ENCODE peak calls at places on chromosome 12, in eight cellular contexts. K is heart right ventricle; T is testis; D is lower lobe of right lung; M is effector memory CD4-positive, alpha-beta T cell; G is thoracic aorta; A is SK-N-SH; E is hepatocyte. O is an unnamed sample.
A peak's percentile ranks its signal among the peaks of the same experiment; 100 is the strongest.

GRCh38 chr12:91777268-91777997 is 368.2 kb downstream of the BTG1 start:
- DNase-seq in K (no peak), T (no peak), D (no peak), M (no peak), G (no peak), A (no peak), E (peak; percentile 39), O (no peak)

GRCh38 chr12:132263451-132264065 is 65.8 kb downstream of the GALNT9 start:
- DNase-seq in K (peak; percentile 5), T (no peak), D (no peak), M (no peak), G (no peak), A (no peak), E (no peak), O (no peak)

GRCh38 chr12:227923-228845 is 14.2 kb upstream of the SLC6A12 start:
- DNase-seq in K (no peak), T (no peak), D (no peak), M (no peak), G (no peak), A (no peak), E (no peak), O (no peak)

GRCh38 chr12:24121911-24122310 is 172.4 kb upstream of the SOX5 start:
- DNase-seq in K (no peak), T (no peak), D (no peak), M (no peak), G (no peak), A (no peak), E (no peak), O (no peak)

GRCh38 chr12:122851820-122852219 is 16.6 kb downstream of the HIP1R start:
- DNase-seq in K (no peak), T (no peak), D (no peak), M (no peak), G (no peak), A (peak; percentile 20), E (no peak), O (no peak)

GRCh38 chr12:19205120-19205519 is 75.6 kb downstream of the PLEKHA5 start:
- DNase-seq in K (no peak), T (no peak), D (no peak), M (no peak), G (no peak), A (no peak), E (no peak), O (no peak)

GRCh38 chr12:15505616-15506015 is 183.3 kb downstream of the PTPRO start:
- DNase-seq in K (no peak), T (no peak), D (no peak), M (no peak), G (no peak), A (no peak), E (no peak), O (no peak)

GRCh38 chr12:50024804-50025186 is 499 bp downstream of the RACGAP1 start:
- DNase-seq in K (no peak), T (peak; percentile 17), D (no peak), M (no peak), G (no peak), A (no peak), E (no peak), O (no peak)

GRCh38 chr12:41795066-41795465 is 349.6 kb downstream of the GXYLT1 start:
- DNase-seq in K (no peak), T (no peak), D (no peak), M (no peak), G (no peak), A (no peak), E (no peak), O (no peak)

GRCh38 chr12:106251636-106252035 is 3.8 kb upstream of the CKAP4 start:
- DNase-seq in K (no peak), T (no peak), D (no peak), M (no peak), G (no peak), A (no peak), E (no peak), O (no peak)

GRCh38 chr12:45615268-45615667 is 114.2 kb upstream of the ARID2 start:
- DNase-seq in K (no peak), T (no peak), D (no peak), M (no peak), G (no peak), A (peak; percentile 41), E (peak; percentile 13), O (no peak)

GRCh38 chr12:70660620-70661219 is 23.5 kb upstream of the PTPRB start:
- DNase-seq in K (peak; percentile 21), T (no peak), D (no peak), M (no peak), G (no peak), A (no peak), E (peak; percentile 9), O (peak; percentile 40)

GRCh38 chr12:131272415-131272814 is 318.7 kb downstream of the ADGRD1 start:
- DNase-seq in K (no peak), T (no peak), D (no peak), M (no peak), G (no peak), A (no peak), E (no peak), O (no peak)

GRCh38 chr12:88658009-88658408 is 77.7 kb upstream of the KITLG start:
- DNase-seq in K (no peak), T (no peak), D (no peak), M (no peak), G (no peak), A (no peak), E (no peak), O (no peak)

GRCh38 chr12:195951-196350 is 18.0 kb downstream of the SLC6A12 start:
- DNase-seq in K (no peak), T (no peak), D (no peak), M (no peak), G (no peak), A (no peak), E (no peak), O (no peak)

GRCh38 chr12:112515868-112516267 is 97.1 kb downstream of the PTPN11 start:
- DNase-seq in K (no peak), T (no peak), D (no peak), M (no peak), G (no peak), A (no peak), E (no peak), O (no peak)

GRCh38 chr12:1122803-1123202 is 131.8 kb downstream of the ERC1 start:
- DNase-seq in K (no peak), T (no peak), D (no peak), M (peak; percentile 55), G (no peak), A (peak; percentile 11), E (no peak), O (no peak)

GRCh38 chr12:122730215-122731014 is at the start of gene HCAR1:
- DNase-seq in K (no peak), T (no peak), D (no peak), M (peak; percentile 3), G (no peak), A (no peak), E (peak; percentile 24), O (peak; percentile 25)

GRCh38 chr12:52054838-52055741 is 3.8 kb downstream of the NR4A1 start:
- DNase-seq in K (no peak), T (no peak), D (no peak), M (no peak), G (no peak), A (no peak), E (peak; percentile 9), O (no peak)
- H3K4me1 ChIP-seq in K (peaks cover 66% of the 10 kb centered on the region), T (peaks cover 31% of the 10 kb centered on the region), D (peaks cover 30% of the 10 kb centered on the region), M (peaks cover 22% of the 10 kb centered on the region), G (peaks cover 4% of the 10 kb centered on the region), A (peaks cover 22% of the 10 kb centered on the region), E (peaks cover 5% of the 10 kb centered on the region), O (peaks cover 15% of the 10 kb centered on the region)

GRCh38 chr12:93318720-93319522 is 58.8 kb upstream of the NUDT4 start:
- DNase-seq in K (no peak), T (no peak), D (no peak), M (no peak), G (no peak), A (no peak), E (no peak), O (no peak)
- H3K4me3 ChIP-seq in K (no peak overlapping the region), T (no peak overlapping the region), D (no peak overlapping the region), M (no peak overlapping the region), G (no peak overlapping the region), A (no peak overlapping the region), E (no peak overlapping the region), O (no peak overlapping the region)

GRCh38 chr12:12533238-12533829 is 29.3 kb downstream of the DUSP16 start:
- DNase-seq in K (peak; percentile 27), T (peak; percentile 66), D (peak; percentile 69), M (no peak), G (no peak), A (peak; percentile 36), E (peak; percentile 69), O (no peak)
- H3K27ac ChIP-seq in K (peak overlapping the region; percentile 71), T (peak overlapping the region; percentile 69), D (peak overlapping the region; percentile 66), M (peak overlapping the region; percentile 51), G (peak overlapping the region; percentile 59), A (peak overlapping the region; percentile 85), E (peak overlapping the region; percentile 95), O (peak overlapping the region; percentile 77)

GRCh38 chr12:53220857-53221202 is 11.2 kb downstream of the RARG start:
- DNase-seq in K (peak; percentile 94), T (peak; percentile 90), D (peak; percentile 97), M (peak; percentile 69), G (peak; percentile 47), A (peak; percentile 94), E (peak; percentile 96), O (peak; percentile 98)

GRCh38 chr12:53218551-53219114 is 11.6 kb upstream of the ITGB7 start:
- DNase-seq in K (peak; percentile 48), T (no peak), D (peak; percentile 38), M (no peak), G (no peak), A (no peak), E (no peak), O (peak; percentile 90)

GRCh38 chr12:53221203-53222076 is 10.6 kb downstream of the RARG start:
- DNase-seq in K (peak; percentile 83), T (peak; percentile 64), D (peak; percentile 84), M (peak; percentile 31), G (no peak), A (peak; percentile 89), E (peak; percentile 93), O (peak; percentile 92)

GRCh38 chr12:53219116-53219955 is 12.3 kb upstream of the ITGB7 start:
- DNase-seq in K (peak; percentile 61), T (no peak), D (peak; percentile 60), M (peak; percentile 26), G (no peak), A (no peak), E (peak; percentile 54), O (peak; percentile 83)

GRCh38 chr12:53219956-53220856 is 11.8 kb downstream of the RARG start:
- DNase-seq in K (peak; percentile 75), T (peak; percentile 63), D (peak; percentile 88), M (peak; percentile 65), G (no peak), A (peak; percentile 90), E (peak; percentile 87), O (peak; percentile 92)
- H3K4me1 ChIP-seq in K (peaks cover 74% of the 10 kb centered on the region), T (peaks cover 22% of the 10 kb centered on the region), D (peaks cover 78% of the 10 kb centered on the region), M (peaks cover 64% of the 10 kb centered on the region), G (peaks cover 42% of the 10 kb centered on the region), A (peaks cover 52% of the 10 kb centered on the region), E (peaks cover 67% of the 10 kb centered on the region), O (peaks cover 13% of the 10 kb centered on the region)